ENCODE peak calls at places on chromosomes 7 and 10, in five cellular contexts. O, E, B, T and U are unnamed samples.

GRCh38 chr7:12524794-12525386 is 45.6 kb upstream of the SCIN start:
- DNase-seq in T (peak), O (peak), B (no peak), E (peak), U (peak)

GRCh38 chr10:70337201-70337651 is 45.2 kb downstream of the LRRC20 start:
- DNase-seq in O (no peak), E (peak), B (no peak), T (no peak), U (no peak)

GRCh38 chr7:146575903-146576302 is 459.3 kb downstream of the CNTNAP2 start:
- DNase-seq in T (no peak), E (no peak), O (no peak), B (no peak), U (no peak)

GRCh38 chr10:95467162-95467599 is 94.0 kb downstream of the SORBS1 start:
- DNase-seq in B (no peak), E (peak), O (no peak), T (no peak), U (peak)

GRCh38 chr7:51029586-51030230 is 247.0 kb upstream of the GRB10 start:
- DNase-seq in O (peak), E (peak), T (peak), B (no peak), U (peak)

GRCh38 chr7:116859323-116859722 is 3.1 kb upstream of the CAPZA2 start:
- DNase-seq in T (peak), B (peak), E (peak), O (peak), U (peak)

GRCh38 chr10:43877001-43877400 is 228.3 kb upstream of the ZNF32 start:
- DNase-seq in T (no peak), E (no peak), B (no peak), O (no peak), U (no peak)

GRCh38 chr10:71727429-71728217 is 8.0 kb upstream of the C10orf105 start:
- DNase-seq in B (no peak), E (no peak), T (peak), O (peak), U (no peak)

GRCh38 chr7:149864751-149865150 is 9.0 kb upstream of the ATP6V0E2 start:
- DNase-seq in O (no peak), B (no peak), T (no peak), E (no peak), U (no peak)

GRCh38 chr7:131300572-131301466 is 26.9 kb upstream of the MKLN1 start:
- DNase-seq in O (no peak), B (no peak), T (peak), E (no peak), U (no peak)

GRCh38 chr10:128178319-128178937 is 52.2 kb upstream of the MKI67 start:
- DNase-seq in E (peak), T (no peak), O (no peak), B (no peak), U (no peak)

GRCh38 chr10:42984761-42985325 is 92.0 kb upstream of the RET start:
- DNase-seq in E (no peak), O (no peak), T (no peak), B (no peak), U (no peak)

GRCh38 chr10:75040576-75040975 is 70.9 kb upstream of the SAMD8 start:
- DNase-seq in B (no peak), E (no peak), T (no peak), O (no peak), U (no peak)

GRCh38 chr10:77104459-77104980 is 533.1 kb downstream of the KCNMA1 start:
- DNase-seq in O (no peak), T (peak), E (peak), B (peak), U (peak)

GRCh38 chr10:110699859-110700468 is 55.8 kb downstream of the RBM20 start:
- DNase-seq in B (no peak), T (peak), O (no peak), E (no peak), U (no peak)

GRCh38 chr7:22842383-22842903 is 19.8 kb upstream of the TOMM7 start:
- DNase-seq in T (no peak), O (peak), B (no peak), E (peak), U (no peak)

GRCh38 chr7:30237271-30237695 is 47.1 kb upstream of the ZNRF2 start:
- DNase-seq in B (no peak), O (no peak), T (no peak), E (no peak), U (no peak)

GRCh38 chr7:129862672-129863071 is 90.1 kb downstream of the UBE2H start:
- DNase-seq in T (no peak), O (no peak), E (no peak), B (no peak), U (no peak)

GRCh38 chr10:58239561-58240169 is 28.0 kb downstream of the IPMK start:
- DNase-seq in E (peak), O (no peak), T (no peak), B (no peak), U (peak)